ENCODE peak calls at places on chromosome 9, in seven cellular contexts. One of them, this sample, is unnamed.

GRCh38 chr9:91451431-91452270 is 28.0 kb upstream of the NFIL3 start:
- DNase-seq in H1: no peak
- DNase-seq in psoas muscle: no peak
- DNase-seq in kidney epithelial cell: no peak
- DNase-seq in BE2C: no peak
- DNase-seq in OCI-LY7: no peak
- DNase-seq in heart right ventricle: no peak
- DNase-seq in this sample: no peak

GRCh38 chr9:16514131-16514530 is 356.3 kb downstream of the BNC2 start:
- DNase-seq in H1: no peak
- DNase-seq in psoas muscle: no peak
- DNase-seq in kidney epithelial cell: no peak
- DNase-seq in BE2C: no peak
- DNase-seq in OCI-LY7: no peak
- DNase-seq in heart right ventricle: no peak
- DNase-seq in this sample: no peak

GRCh38 chr9:136657975-136658848 is 4.5 kb upstream of the EGFL7 start:
- DNase-seq in H1: no peak
- DNase-seq in psoas muscle: no peak
- DNase-seq in kidney epithelial cell: no peak
- DNase-seq in BE2C: no peak
- DNase-seq in OCI-LY7: no peak
- DNase-seq in heart right ventricle: peak; percentile 36
- DNase-seq in this sample: peak; percentile 13

GRCh38 chr9:127904518-127904887 is 5.1 kb upstream of the ST6GALNAC6 start:
- DNase-seq in H1: no peak
- DNase-seq in psoas muscle: no peak
- DNase-seq in kidney epithelial cell: no peak
- DNase-seq in BE2C: peak; percentile 71
- DNase-seq in OCI-LY7: no peak
- DNase-seq in heart right ventricle: no peak
- DNase-seq in this sample: no peak

GRCh38 chr9:87714819-87715218 is 11.1 kb upstream of the CTSL start:
- DNase-seq in H1: no peak
- DNase-seq in psoas muscle: no peak
- DNase-seq in kidney epithelial cell: no peak
- DNase-seq in BE2C: no peak
- DNase-seq in OCI-LY7: no peak
- DNase-seq in heart right ventricle: no peak
- DNase-seq in this sample: no peak

GRCh38 chr9:126670270-126670669 is 56.5 kb downstream of the LMX1B start:
- DNase-seq in H1: no peak
- DNase-seq in psoas muscle: no peak
- DNase-seq in kidney epithelial cell: no peak
- DNase-seq in BE2C: no peak
- DNase-seq in OCI-LY7: no peak
- DNase-seq in heart right ventricle: no peak
- DNase-seq in this sample: no peak

GRCh38 chr9:27429436-27429835 is 94.7 kb upstream of the IFNK start:
- DNase-seq in H1: no peak
- DNase-seq in psoas muscle: no peak
- DNase-seq in kidney epithelial cell: no peak
- DNase-seq in BE2C: no peak
- DNase-seq in OCI-LY7: no peak
- DNase-seq in heart right ventricle: no peak
- DNase-seq in this sample: no peak

GRCh38 chr9:107051392-107051791 is 188.4 kb downstream of the ZNF462 start:
- DNase-seq in H1: no peak
- DNase-seq in psoas muscle: no peak
- DNase-seq in kidney epithelial cell: no peak
- DNase-seq in BE2C: no peak
- DNase-seq in OCI-LY7: no peak
- DNase-seq in heart right ventricle: no peak
- DNase-seq in this sample: no peak

GRCh38 chr9:88747768-88748167 is 212.8 kb downstream of the NXNL2 start:
- DNase-seq in H1: no peak
- DNase-seq in psoas muscle: peak; percentile 58
- DNase-seq in kidney epithelial cell: peak; percentile 54
- DNase-seq in BE2C: peak; percentile 49
- DNase-seq in OCI-LY7: no peak
- DNase-seq in heart right ventricle: no peak
- DNase-seq in this sample: no peak

GRCh38 chr9:83934569-83935275 is 13.5 kb upstream of the KIF27 start:
- DNase-seq in H1: no peak
- DNase-seq in psoas muscle: no peak
- DNase-seq in kidney epithelial cell: no peak
- DNase-seq in BE2C: no peak
- DNase-seq in OCI-LY7: no peak
- DNase-seq in heart right ventricle: no peak
- DNase-seq in this sample: no peak

GRCh38 chr9:101711330-101711941 is 27.0 kb downstream of the GRIN3A start:
- DNase-seq in H1: no peak
- DNase-seq in psoas muscle: no peak
- DNase-seq in kidney epithelial cell: no peak
- DNase-seq in BE2C: peak; percentile 46
- DNase-seq in OCI-LY7: peak; percentile 34
- DNase-seq in heart right ventricle: no peak
- DNase-seq in this sample: no peak

GRCh38 chr9:97388721-97389238 is 23.1 kb upstream of the TDRD7 start:
- DNase-seq in H1: no peak
- DNase-seq in psoas muscle: no peak
- DNase-seq in kidney epithelial cell: no peak
- DNase-seq in BE2C: no peak
- DNase-seq in OCI-LY7: no peak
- DNase-seq in heart right ventricle: no peak
- DNase-seq in this sample: peak; percentile 70

GRCh38 chr9:27085456-27085855 is 23.6 kb upstream of the TEK start:
- DNase-seq in H1: no peak
- DNase-seq in psoas muscle: no peak
- DNase-seq in kidney epithelial cell: no peak
- DNase-seq in BE2C: no peak
- DNase-seq in OCI-LY7: no peak
- DNase-seq in heart right ventricle: no peak
- DNase-seq in this sample: no peak

GRCh38 chr9:130985029-130985428 is 23.9 kb upstream of the LAMC3 start:
- DNase-seq in H1: no peak
- DNase-seq in psoas muscle: no peak
- DNase-seq in kidney epithelial cell: no peak
- DNase-seq in BE2C: no peak
- DNase-seq in OCI-LY7: no peak
- DNase-seq in heart right ventricle: no peak
- DNase-seq in this sample: no peak

GRCh38 chr9:101235105-101235866 is 149.5 kb downstream of the BAAT start:
- DNase-seq in H1: no peak
- DNase-seq in psoas muscle: no peak
- DNase-seq in kidney epithelial cell: no peak
- DNase-seq in BE2C: no peak
- DNase-seq in OCI-LY7: peak; percentile 4
- DNase-seq in heart right ventricle: no peak
- DNase-seq in this sample: no peak

GRCh38 chr9:35863583-35863982 is 6.6 kb downstream of the OR13J1 start:
- DNase-seq in H1: no peak
- DNase-seq in psoas muscle: no peak
- DNase-seq in kidney epithelial cell: no peak
- DNase-seq in BE2C: no peak
- DNase-seq in OCI-LY7: no peak
- DNase-seq in heart right ventricle: no peak
- DNase-seq in this sample: no peak

GRCh38 chr9:137217276-137218211 is 4.5 kb downstream of the RNF208 start:
- DNase-seq in H1: peak; percentile 56
- DNase-seq in psoas muscle: peak; percentile 78
- DNase-seq in kidney epithelial cell: no peak
- DNase-seq in BE2C: peak; percentile 81
- DNase-seq in OCI-LY7: no peak
- DNase-seq in heart right ventricle: peak; percentile 66
- DNase-seq in this sample: no peak

GRCh38 chr9:133861103-133861502 is 123.0 kb upstream of the SARDH start:
- DNase-seq in H1: no peak
- DNase-seq in psoas muscle: no peak
- DNase-seq in kidney epithelial cell: no peak
- DNase-seq in BE2C: peak; percentile 53
- DNase-seq in OCI-LY7: no peak
- DNase-seq in heart right ventricle: no peak
- DNase-seq in this sample: no peak

GRCh38 chr9:134374301-134375010 is 48.2 kb downstream of the RXRA start:
- DNase-seq in H1: no peak
- DNase-seq in psoas muscle: peak; percentile 94
- DNase-seq in kidney epithelial cell: no peak
- DNase-seq in BE2C: no peak
- DNase-seq in OCI-LY7: no peak
- DNase-seq in heart right ventricle: no peak
- DNase-seq in this sample: no peak

GRCh38 chr9:468766-469496 is 254.3 kb downstream of the DOCK8 start:
- DNase-seq in H1: no peak
- DNase-seq in psoas muscle: no peak
- DNase-seq in kidney epithelial cell: no peak
- DNase-seq in BE2C: no peak
- DNase-seq in OCI-LY7: peak; percentile 39
- DNase-seq in heart right ventricle: no peak
- DNase-seq in this sample: no peak
- H3K4me3 ChIP-seq in H1: peak overlapping the region; percentile 76
- H3K4me3 ChIP-seq in psoas muscle: peak overlapping the region; percentile 71
- H3K4me3 ChIP-seq in kidney epithelial cell: no peak overlapping the region
- H3K4me3 ChIP-seq in BE2C: peak overlapping the region; percentile 76
- H3K4me3 ChIP-seq in OCI-LY7: peak overlapping the region; percentile 71
- H3K4me3 ChIP-seq in heart right ventricle: peak overlapping the region; percentile 60
- H3K4me3 ChIP-seq in this sample: peak overlapping the region; percentile 23

DNA sequence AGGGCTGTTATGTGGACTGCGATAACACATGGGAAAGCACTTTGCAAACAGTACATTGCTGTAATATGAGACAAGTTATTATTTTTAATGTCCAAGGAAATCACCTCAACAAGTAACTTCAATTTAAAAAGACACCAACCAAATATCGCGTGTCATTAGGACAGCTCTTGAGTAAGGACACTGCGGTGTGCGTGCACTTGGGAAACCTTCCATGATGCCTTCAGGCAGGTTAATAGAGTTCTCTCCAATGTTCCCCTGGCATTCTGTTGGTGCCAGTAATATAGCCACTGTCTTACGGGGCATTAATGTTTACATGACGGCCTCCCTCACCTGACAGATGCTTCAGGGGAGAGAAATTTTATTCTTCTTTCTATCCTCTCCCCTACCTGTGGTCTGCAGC is 42.9 kb downstream of the TTLL11 start:
- DNase-seq in H1: no peak
- DNase-seq in psoas muscle: no peak
- DNase-seq in kidney epithelial cell: no peak
- DNase-seq in BE2C: no peak
- DNase-seq in OCI-LY7: no peak
- DNase-seq in heart right ventricle: no peak
- DNase-seq in this sample: no peak
- TF ChIP-seq CTCF in H1: no peak
- TF ChIP-seq CTCF in psoas muscle: no peak
- TF ChIP-seq CTCF in kidney epithelial cell: no peak
- TF ChIP-seq CTCF in BE2C: no peak
- TF ChIP-seq CTCF in OCI-LY7: no peak
- TF ChIP-seq CTCF in heart right ventricle: no peak
- TF ChIP-seq CTCF in this sample: no peak

GRCh38 chr9:93663877-93664548 is 87.6 kb downstream of the PHF2 start:
- DNase-seq in H1: no peak
- DNase-seq in psoas muscle: peak; percentile 35
- DNase-seq in kidney epithelial cell: no peak
- DNase-seq in BE2C: peak; percentile 7
- DNase-seq in OCI-LY7: no peak
- DNase-seq in heart right ventricle: no peak
- DNase-seq in this sample: no peak

GRCh38 chr9:93664549-93665120 is 88.3 kb downstream of the PHF2 start:
- DNase-seq in H1: no peak
- DNase-seq in psoas muscle: peak; percentile 15
- DNase-seq in kidney epithelial cell: no peak
- DNase-seq in BE2C: no peak
- DNase-seq in OCI-LY7: no peak
- DNase-seq in heart right ventricle: no peak
- DNase-seq in this sample: no peak

GRCh38 chr9:93662016-93662638 is 85.7 kb downstream of the PHF2 start:
- DNase-seq in H1: no peak
- DNase-seq in psoas muscle: no peak
- DNase-seq in kidney epithelial cell: no peak
- DNase-seq in BE2C: no peak
- DNase-seq in OCI-LY7: no peak
- DNase-seq in heart right ventricle: no peak
- DNase-seq in this sample: no peak

GRCh38 chr9:93661591-93661990 is 85.2 kb downstream of the PHF2 start:
- DNase-seq in H1: no peak
- DNase-seq in psoas muscle: no peak
- DNase-seq in kidney epithelial cell: no peak
- DNase-seq in BE2C: no peak
- DNase-seq in OCI-LY7: no peak
- DNase-seq in heart right ventricle: no peak
- DNase-seq in this sample: no peak

GRCh38 chr9:93662952-93663572 is 86.7 kb downstream of the PHF2 start:
- DNase-seq in H1: no peak
- DNase-seq in psoas muscle: peak; percentile 3
- DNase-seq in kidney epithelial cell: no peak
- DNase-seq in BE2C: no peak
- DNase-seq in OCI-LY7: no peak
- DNase-seq in heart right ventricle: no peak
- DNase-seq in this sample: no peak
- H3K36me3 ChIP-seq in H1: no peaks in the 10 kb centered on the region
- H3K36me3 ChIP-seq in psoas muscle: no peaks in the 10 kb centered on the region
- H3K36me3 ChIP-seq in kidney epithelial cell: no peaks in the 10 kb centered on the region
- H3K36me3 ChIP-seq in BE2C: no peaks in the 10 kb centered on the region
- H3K36me3 ChIP-seq in OCI-LY7: no peaks in the 10 kb centered on the region
- H3K36me3 ChIP-seq in heart right ventricle: no peaks in the 10 kb centered on the region
- H3K36me3 ChIP-seq in this sample: no peaks in the 10 kb centered on the region

GRCh38 chr9:33318781-33319180 is 28.5 kb downstream of the NFX1 start:
- DNase-seq in H1: no peak
- DNase-seq in psoas muscle: no peak
- DNase-seq in kidney epithelial cell: no peak
- DNase-seq in BE2C: no peak
- DNase-seq in OCI-LY7: no peak
- DNase-seq in heart right ventricle: no peak
- DNase-seq in this sample: no peak
- H3K4me3 ChIP-seq in H1: no peak overlapping the region
- H3K4me3 ChIP-seq in psoas muscle: no peak overlapping the region
- H3K4me3 ChIP-seq in kidney epithelial cell: no peak overlapping the region
- H3K4me3 ChIP-seq in BE2C: no peak overlapping the region
- H3K4me3 ChIP-seq in OCI-LY7: no peak overlapping the region
- H3K4me3 ChIP-seq in heart right ventricle: no peak overlapping the region
- H3K4me3 ChIP-seq in this sample: no peak overlapping the region

DNA sequence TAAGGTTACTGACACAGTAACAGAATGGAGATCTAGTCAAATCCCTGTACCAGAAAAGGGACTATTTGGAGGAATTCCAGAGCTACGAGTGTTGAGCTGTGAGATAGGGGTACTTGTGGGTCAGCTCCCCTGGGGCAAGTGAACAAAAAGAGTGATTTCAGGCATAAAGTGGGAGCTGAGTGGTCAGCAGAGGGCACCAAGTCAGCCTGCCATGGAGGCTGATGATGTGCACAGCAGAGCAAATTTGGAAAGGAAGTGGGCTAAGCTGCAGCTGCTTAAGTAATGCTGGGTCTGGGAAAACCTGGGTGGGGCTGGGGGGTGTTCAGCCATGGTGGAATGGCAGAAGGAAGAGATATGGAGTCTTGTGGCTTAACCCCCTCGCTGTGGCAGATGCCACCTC is 327.9 kb downstream of the NTRK2 start:
- DNase-seq in H1: no peak
- DNase-seq in psoas muscle: no peak
- DNase-seq in kidney epithelial cell: no peak
- DNase-seq in BE2C: no peak
- DNase-seq in OCI-LY7: no peak
- DNase-seq in heart right ventricle: no peak
- DNase-seq in this sample: no peak
- TF ChIP-seq CTCF in H1: peak; percentile 42
- TF ChIP-seq CTCF in psoas muscle: no peak
- TF ChIP-seq CTCF in kidney epithelial cell: no peak
- TF ChIP-seq CTCF in BE2C: no peak
- TF ChIP-seq CTCF in OCI-LY7: no peak
- TF ChIP-seq CTCF in heart right ventricle: no peak
- TF ChIP-seq CTCF in this sample: peak; percentile 15

GRCh38 chr9:8558176-8558575 is 758.6 kb upstream of the DMAC1 start:
- DNase-seq in H1: no peak
- DNase-seq in psoas muscle: no peak
- DNase-seq in kidney epithelial cell: peak; percentile 43
- DNase-seq in BE2C: no peak
- DNase-seq in OCI-LY7: no peak
- DNase-seq in heart right ventricle: no peak
- DNase-seq in this sample: no peak
- H3K36me3 ChIP-seq in H1: no peaks in the 10 kb centered on the region
- H3K36me3 ChIP-seq in psoas muscle: no peaks in the 10 kb centered on the region
- H3K36me3 ChIP-seq in kidney epithelial cell: no peaks in the 10 kb centered on the region
- H3K36me3 ChIP-seq in BE2C: no peaks in the 10 kb centered on the region
- H3K36me3 ChIP-seq in OCI-LY7: no peaks in the 10 kb centered on the region
- H3K36me3 ChIP-seq in heart right ventricle: no peaks in the 10 kb centered on the region
- H3K36me3 ChIP-seq in this sample: no peaks in the 10 kb centered on the region

This sample was measured in GM06990.